ENCODE peak calls at places on chromosomes 7 and 10, in five cellular contexts. Z, M, A, P and H are unnamed samples.

GRCh38 chr10:59808896-59809643 is 55.8 kb upstream of the MRLN start:
- DNase-seq in Z (peak), M (peak), P (peak), A (peak), H (peak)

GRCh38 chr7:50658696-50659095 is 93.5 kb upstream of the DDC start:
- DNase-seq in M (no peak), Z (no peak), P (no peak), A (no peak), H (no peak)

GRCh38 chr10:7649673-7650330 is 17.0 kb downstream of the ITIH5 start:
- DNase-seq in M (no peak), A (peak), Z (no peak), P (no peak), H (no peak)

GRCh38 chr10:116723428-116724281 is 18.7 kb downstream of the HSPA12A start:
- DNase-seq in M (no peak), A (no peak), Z (no peak), P (no peak), H (no peak)

GRCh38 chr10:514137-514671 is 175.3 kb downstream of the DIP2C start:
- DNase-seq in Z (no peak), M (no peak), A (no peak), P (no peak), H (no peak)

GRCh38 chr7:94056796-94057207 is 52.6 kb upstream of the BET1 start:
- DNase-seq in A (peak), P (no peak), M (no peak), Z (peak), H (peak)

GRCh38 chr7:132089356-132089755 is 486.9 kb downstream of the PLXNA4 start:
- DNase-seq in P (no peak), A (no peak), Z (no peak), M (no peak), H (no peak)

GRCh38 chr7:129401228-129401967 is 32.8 kb upstream of the STRIP2 start:
- DNase-seq in Z (no peak), P (no peak), M (no peak), A (peak), H (peak)

GRCh38 chr10:48491422-48492139 is 113.3 kb downstream of the ARHGAP22 start:
- DNase-seq in Z (no peak), M (no peak), A (no peak), P (no peak), H (no peak)

GRCh38 chr10:117993166-117993565 is 53.6 kb downstream of the RAB11FIP2 start:
- DNase-seq in A (no peak), P (no peak), Z (no peak), M (no peak), H (no peak)

GRCh38 chr7:144534196-144534595 is 130.7 kb upstream of the NOBOX start:
- DNase-seq in Z (no peak), M (no peak), A (no peak), P (no peak), H (no peak)

GRCh38 chr10:49783645-49784044 is 21.5 kb upstream of the OGDHL start:
- DNase-seq in A (no peak), P (no peak), Z (no peak), M (no peak), H (peak)

GRCh38 chr10:79146611-79147130 is 77.9 kb downstream of the ZMIZ1 start:
- DNase-seq in A (peak), Z (peak), P (no peak), M (no peak), H (no peak)

GRCh38 chr7:92595281-92595680 is 5.1 kb upstream of the FAM133B start:
- DNase-seq in A (peak), P (no peak), M (no peak), Z (peak), H (no peak)

GRCh38 chr10:26254616-26255015 is 38.0 kb downstream of the GAD2 start:
- DNase-seq in A (no peak), P (no peak), M (no peak), Z (no peak), H (no peak)

GRCh38 chr7:22343612-22344011 is 13.3 kb downstream of the RAPGEF5 start:
- DNase-seq in A (no peak), M (no peak), P (no peak), Z (no peak), H (no peak)

GRCh38 chr7:74581916-74582440 is 75.5 kb upstream of the GTF2I start:
- DNase-seq in A (no peak), P (no peak), Z (no peak), M (no peak), H (no peak)

GRCh38 chr7:3712841-3713240 is 411.8 kb downstream of the SDK1 start:
- DNase-seq in M (no peak), Z (no peak), A (no peak), P (no peak), H (peak)

GRCh38 chr7:142712617-142712957 is 36.7 kb upstream of the PRSS1 start:
- DNase-seq in Z (no peak), P (no peak), M (no peak), A (no peak), H (no peak)

GRCh38 chr10:70662362-70663220 is 9.7 kb upstream of the ADAMTS14 start:
- DNase-seq in A (peak), Z (peak), M (no peak), P (no peak), H (no peak)

GRCh38 chr10:131500181-131500580 is 188.7 kb upstream of the TCERG1L start:
- DNase-seq in Z (no peak), P (no peak), A (no peak), M (no peak), H (no peak)

GRCh38 chr10:24556746-24557742 is 166.6 kb downstream of the ARHGAP21 start:
- DNase-seq in M (peak), P (peak), A (peak), Z (peak), H (peak)

DNA sequence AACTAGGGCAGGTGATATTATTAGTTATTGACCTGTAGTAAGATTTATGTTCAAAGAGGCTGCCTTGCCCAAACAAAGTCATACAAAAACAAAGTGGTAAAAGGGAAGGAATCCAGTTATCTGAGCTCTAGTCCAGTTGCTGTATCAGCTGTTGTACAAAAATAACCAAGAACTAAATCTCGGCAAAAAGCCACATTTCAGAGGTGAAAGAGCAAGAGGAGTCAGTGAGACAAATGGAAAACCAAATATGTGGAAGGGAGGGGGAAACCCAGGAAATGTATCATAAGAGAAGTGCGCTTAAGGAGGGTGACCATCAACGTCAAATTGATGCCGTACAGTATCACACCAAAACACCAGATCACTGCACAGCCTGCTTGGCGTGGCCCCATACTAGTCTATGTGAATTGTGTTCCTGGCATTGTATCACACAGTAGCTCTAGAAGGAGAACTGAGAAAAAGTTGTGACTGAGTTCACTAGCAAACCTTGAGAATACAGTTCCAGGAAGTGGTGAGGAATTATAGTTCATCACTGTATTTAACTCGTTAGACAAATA is 6.4 kb downstream of the AGBL3 start:
- DNase-seq in Z (peak), A (no peak), M (no peak), P (no peak), H (no peak)
- H3K18ac ChIP-seq in Z (no peak), A (no peak), M (no peak), P (no peak), H (no peak)

GRCh38 chr7:151682831-151683614 is 163.3 kb upstream of the RHEB start:
- DNase-seq in A (no peak), P (no peak), Z (no peak), M (no peak), H (no peak)
- H3K18ac ChIP-seq in A (peak), P (no peak), Z (no peak), M (no peak), H (no peak)

GRCh38 chr7:17233643-17234397 is 64.6 kb upstream of the AHR start:
- DNase-seq in P (no peak), M (no peak), A (peak), Z (no peak), H (peak)
- H3K18ac ChIP-seq in P (no peak), M (no peak), A (peak), Z (peak), H (no peak)

DNA sequence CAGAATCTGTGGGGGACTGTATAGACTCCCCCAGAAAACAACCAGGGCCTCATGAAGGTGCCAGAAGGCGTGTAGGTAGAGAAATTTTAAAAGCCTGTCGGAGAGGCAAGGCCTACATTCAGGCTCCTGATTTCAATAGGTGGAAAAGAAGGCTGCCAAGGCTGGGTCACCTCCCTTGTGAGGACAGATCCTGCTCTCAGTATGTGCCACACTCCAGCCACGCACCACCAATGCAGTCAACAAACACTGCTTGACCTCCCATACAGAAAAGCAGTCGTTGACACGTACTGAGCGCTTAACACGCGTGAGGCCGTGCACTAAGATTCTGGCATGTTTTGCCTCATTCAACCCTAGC is 1.1 kb upstream of the NKX2-3 start:
- DNase-seq in M (no peak), Z (no peak), A (peak), P (no peak), H (no peak)
- H3K18ac ChIP-seq in M (no peak), Z (no peak), A (peak), P (no peak), H (no peak)